ENCODE peak calls at places on chromosomes 16 and 17, in seven cellular contexts. C is stimulated activated CD4-positive, alpha-beta T cell treated with anti-CD3 and anti-CD28 coated beads, Interleukin-1b, Interleukin-23, amount 100 ng/mL, for 24 hours; D is KBM-7; M is C1 segment of cervical spinal cord; W is AG04449; Z is prostate gland; T is AG10803. Y is an unnamed sample.
A peak's percentile ranks its signal among the peaks of the same experiment; 100 is the strongest.

GRCh38 chr17:16037636-16038035 is 38.0 kb downstream of the TTC19 start:
- DNase-seq in D (no peak), W (no peak), Z (no peak), C (no peak), T (no peak), M (no peak), Y (no peak)

GRCh38 chr17:12768267-12768666 is 21.0 kb upstream of the ARHGAP44 start:
- DNase-seq in D (no peak), C (no peak), T (no peak), W (no peak), M (no peak), Z (no peak), Y (no peak)

GRCh38 chr16:12255473-12255872 is 278.9 kb downstream of the SNX29 start:
- DNase-seq in T (peak; percentile 9), W (no peak), Z (no peak), D (no peak), M (no peak), C (no peak), Y (no peak)

GRCh38 chr17:7687908-7688807 is at the start of gene WRAP53:
- DNase-seq in M (peak; percentile 95), D (peak; percentile 100), W (peak; percentile 94), T (peak; percentile 99), Z (peak; percentile 99), C (peak; percentile 93), Y (peak; percentile 97)

GRCh38 chr17:55520402-55520801 is 9.2 kb upstream of the SMIM36 start:
- DNase-seq in T (no peak), W (no peak), Z (no peak), C (no peak), M (no peak), D (no peak), Y (no peak)

GRCh38 chr16:89052191-89052787 is 41.4 kb upstream of the ACSF3 start:
- DNase-seq in C (no peak), W (no peak), Z (peak; percentile 67), M (no peak), D (no peak), T (no peak), Y (no peak)

GRCh38 chr17:70629902-70630301 is 460.6 kb downstream of the KCNJ2 start:
- DNase-seq in C (no peak), D (no peak), T (no peak), Z (no peak), M (no peak), W (no peak), Y (no peak)

GRCh38 chr16:79007614-79008013 is 592.9 kb downstream of the MAF start:
- DNase-seq in D (no peak), W (no peak), M (no peak), C (no peak), Z (no peak), T (no peak), Y (no peak)

GRCh38 chr17:30519707-30520106 is 42.5 kb downstream of the GOSR1 start:
- DNase-seq in Z (no peak), D (no peak), C (no peak), M (no peak), T (peak; percentile 90), W (peak; percentile 59), Y (no peak)

GRCh38 chr17:33474789-33475188 is 181.7 kb upstream of the ASIC2 start:
- DNase-seq in C (no peak), T (no peak), M (no peak), D (no peak), Z (no peak), W (no peak), Y (no peak)

GRCh38 chr17:63495471-63495870 is 18.6 kb downstream of the ACE start:
- DNase-seq in D (no peak), Z (no peak), M (no peak), C (no peak), W (no peak), T (no peak), Y (no peak)